ENCODE peak calls at places on chromosome 1, in five cellular contexts. T is AG08395; M is head of caudate nucleus; K is activated naive CD4-positive, alpha-beta T cell; G is Peyer's patch. I is an unnamed sample.

GRCh38 chr1:199404191-199404590 is 623.3 kb upstream of the NR5A2 start:
- DNase-seq in T (peak), M (no peak), K (no peak), G (no peak), I (no peak)

GRCh38 chr1:22500476-22500875 is 48.8 kb downstream of the ZBTB40 start:
- DNase-seq in T (peak), M (peak), K (no peak), G (no peak), I (no peak)

GRCh38 chr1:154998818-154999650 is 3.6 kb upstream of the ZBTB7B start:
- DNase-seq in T (peak), M (peak), K (peak), G (peak), I (peak)

GRCh38 chr1:183687546-183688279 is 34.6 kb upstream of the APOBEC4 start:
- DNase-seq in T (no peak), M (no peak), K (no peak), G (no peak), I (no peak)

GRCh38 chr1:9250586-9251381 is 16.2 kb downstream of the H6PD start:
- DNase-seq in T (no peak), M (no peak), K (no peak), G (peak), I (no peak)

GRCh38 chr1:54239603-54240002 is 39.6 kb downstream of the MRPL37 start:
- DNase-seq in T (no peak), M (peak), K (no peak), G (no peak), I (no peak)

GRCh38 chr1:77534456-77534855 is 148.0 kb downstream of the ZZZ3 start:
- DNase-seq in T (no peak), M (no peak), K (no peak), G (no peak), I (no peak)

GRCh38 chr1:18575620-18576019 is 55.0 kb upstream of the PAX7 start:
- DNase-seq in T (peak), M (peak), K (no peak), G (peak), I (no peak)

GRCh38 chr1:30267856-30268255 is 455.5 kb downstream of the MATN1 start:
- DNase-seq in T (no peak), M (no peak), K (no peak), G (no peak), I (no peak)

GRCh38 chr1:41342774-41343355 is 18.4 kb upstream of the FOXO6 start:
- DNase-seq in T (no peak), M (no peak), K (no peak), G (no peak), I (no peak)

GRCh38 chr1:150881331-150882070 is 5.1 kb upstream of the ARNT start:
- DNase-seq in T (peak), M (no peak), K (no peak), G (no peak), I (no peak)

GRCh38 chr1:44019398-44020044 is 11.7 kb downstream of the SLC6A9 start:
- DNase-seq in T (no peak), M (peak), K (no peak), G (no peak), I (no peak)

GRCh38 chr1:235027076-235027861 is 101.4 kb downstream of the TOMM20 start:
- DNase-seq in T (no peak), M (no peak), K (no peak), G (no peak), I (no peak)

GRCh38 chr1:230816018-230816417 is 52.3 kb downstream of the C1orf198 start:
- DNase-seq in T (no peak), M (no peak), K (no peak), G (no peak), I (no peak)

GRCh38 chr1:64915381-64916274 is 50.7 kb downstream of the JAK1 start:
- DNase-seq in T (no peak), M (no peak), K (no peak), G (peak), I (no peak)

GRCh38 chr1:232899839-232900238 is 50.6 kb upstream of the NTPCR start:
- DNase-seq in T (peak), M (no peak), K (no peak), G (no peak), I (no peak)

GRCh38 chr1:15989776-15990175 is 13.9 kb upstream of the ZBTB17 start:
- DNase-seq in T (no peak), M (no peak), K (no peak), G (peak), I (no peak)

GRCh38 chr1:158087320-158087927 is 93.3 kb upstream of the CD1D start:
- DNase-seq in T (peak), M (peak), K (no peak), G (no peak), I (peak)

GRCh38 chr1:57393058-57393457 is 30.8 kb downstream of the DAB1 start:
- DNase-seq in T (no peak), M (no peak), K (no peak), G (no peak), I (no peak)

I was measured in Jurkat, Clone E6-1.